ENCODE peak calls at places on chromosome 2, in four cellular contexts. N is lower lobe of right lung; A is naive thymus-derived CD4-positive, alpha-beta T cell; M is left lung. W is an unnamed sample.

GRCh38 chr2:217105733-217106649 is 246.1 kb upstream of the TNP1 start:
- DNase-seq in M (no peak), N (no peak), A (no peak), W (no peak)

GRCh38 chr2:29326926-29327325 is 211.7 kb downstream of the CLIP4 start:
- DNase-seq in A (no peak), N (no peak), M (no peak), W (no peak)

GRCh38 chr2:218387369-218388194 is 5.5 kb downstream of the SLC11A1 start:
- DNase-seq in A (peak; percentile 42), N (peak; percentile 85), M (peak; percentile 75), W (no peak)

GRCh38 chr2:136247204-136247990 is 129.4 kb upstream of the CXCR4 start:
- DNase-seq in N (peak; percentile 57), A (no peak), M (no peak), W (no peak)

GRCh38 chr2:127637725-127638252 is 8.2 kb upstream of the GPR17 start:
- DNase-seq in M (no peak), N (no peak), A (no peak), W (no peak)

GRCh38 chr2:163266772-163267171 is 428.2 kb upstream of the KCNH7 start:
- DNase-seq in M (no peak), N (no peak), A (no peak), W (no peak)

GRCh38 chr2:175432021-175432420 is 250.5 kb upstream of the ATP5MC3 start:
- DNase-seq in N (no peak), A (no peak), M (no peak), W (no peak)

GRCh38 chr2:150280255-150280654 is 207.2 kb downstream of the RND3 start:
- DNase-seq in N (no peak), A (no peak), M (no peak), W (no peak)

GRCh38 chr2:163834841-163835240 is 99.0 kb upstream of the FIGN start:
- DNase-seq in M (no peak), N (no peak), A (no peak), W (no peak)

GRCh38 chr2:112189001-112189556 is 50.9 kb downstream of the FBLN7 start:
- DNase-seq in M (no peak), N (no peak), A (no peak), W (no peak)

GRCh38 chr2:101330253-101330921 is 21.9 kb upstream of the RNF149 start:
- DNase-seq in A (peak; percentile 27), M (peak; percentile 62), N (peak; percentile 68), W (no peak)
- H3K4me1 ChIP-seq in A (peaks cover 74% of the 10 kb centered on the region), M (peaks cover 41% of the 10 kb centered on the region), N (peaks cover 40% of the 10 kb centered on the region), W (peaks cover 13% of the 10 kb centered on the region)

GRCh38 chr2:98910349-98911125 is 25.5 kb downstream of the CRACDL start:
- DNase-seq in A (no peak), M (peak; percentile 6), N (no peak), W (no peak)

GRCh38 chr2:98912221-98912851 is 23.7 kb downstream of the CRACDL start:
- DNase-seq in M (peak; percentile 68), A (no peak), N (no peak), W (no peak)

GRCh38 chr2:98912957-98913915 is 22.8 kb downstream of the CRACDL start:
- DNase-seq in N (no peak), M (peak; percentile 34), A (no peak), W (no peak)

GRCh38 chr2:98911126-98911375 is 25.0 kb downstream of the CRACDL start:
- DNase-seq in M (peak; percentile 23), A (no peak), N (no peak), W (no peak)

GRCh38 chr2:98911376-98912154 is 24.5 kb downstream of the CRACDL start:
- DNase-seq in M (peak; percentile 16), N (no peak), A (peak; percentile 17), W (no peak)
- H3K4me1 ChIP-seq in M (peaks cover 47% of the 10 kb centered on the region), N (peaks cover 39% of the 10 kb centered on the region), A (peaks cover 5% of the 10 kb centered on the region), W (no peaks in the 10 kb centered on the region)

DNA sequence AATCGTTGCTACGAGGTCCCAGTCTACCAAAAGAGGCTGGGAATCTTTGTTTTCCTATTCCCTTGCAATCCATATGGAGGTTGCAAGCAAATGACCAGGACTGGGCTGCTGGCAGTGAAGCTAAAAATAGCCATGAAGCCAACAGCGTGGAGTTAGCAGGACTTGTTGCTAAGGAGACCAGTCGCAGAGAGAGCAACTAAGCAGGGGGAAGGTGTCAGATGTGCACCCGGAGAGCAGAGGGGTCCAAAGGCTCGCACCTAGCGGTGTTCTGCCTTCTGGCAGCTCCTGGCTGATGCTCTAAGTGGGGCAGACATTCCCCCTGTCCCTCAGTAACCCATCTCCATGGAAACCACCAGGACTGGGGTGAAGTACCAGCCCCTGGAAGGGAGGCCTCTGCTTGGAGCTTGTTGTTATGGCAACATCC is 84.7 kb downstream of the DNMT3A start:
- DNase-seq in M (no peak), A (no peak), N (no peak), W (no peak)
- H3K4me1 ChIP-seq in M (peaks cover 9% of the 10 kb centered on the region), A (peaks cover 7% of the 10 kb centered on the region), N (peaks cover 25% of the 10 kb centered on the region), W (no peaks in the 10 kb centered on the region)

DNA sequence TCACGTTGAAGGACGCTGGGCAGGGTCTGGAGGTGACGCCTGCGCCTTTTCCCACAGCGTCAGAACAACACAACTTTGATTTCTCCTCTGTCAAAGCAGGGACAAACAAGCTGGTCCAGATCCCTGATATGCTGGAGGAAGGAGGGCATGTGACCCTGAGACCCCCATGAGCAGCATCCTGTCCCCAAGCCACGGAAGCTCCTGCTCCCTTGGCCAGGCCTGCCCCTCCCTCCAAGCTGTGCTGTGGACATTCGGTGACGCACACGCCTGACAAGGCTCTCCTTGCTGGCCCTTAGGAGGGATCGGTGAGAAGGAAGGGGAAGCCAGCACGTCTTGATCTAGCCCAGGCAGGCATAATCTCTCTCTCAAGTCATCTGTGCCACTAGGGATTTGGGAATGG is 11.3 kb downstream of the MLPH start:
- DNase-seq in N (no peak), M (no peak), A (no peak), W (no peak)
- H3K4me1 ChIP-seq in N (peaks cover 71% of the 10 kb centered on the region), M (peaks cover 16% of the 10 kb centered on the region), A (no peaks in the 10 kb centered on the region), W (no peaks in the 10 kb centered on the region)

GRCh38 chr2:45438872-45439665 is 172.0 kb downstream of the SRBD1 start:
- DNase-seq in N (no peak), A (no peak), M (no peak), W (no peak)
- H3K4me1 ChIP-seq in N (no peaks in the 10 kb centered on the region), A (no peaks in the 10 kb centered on the region), M (no peaks in the 10 kb centered on the region), W (peaks cover 54% of the 10 kb centered on the region)

DNA sequence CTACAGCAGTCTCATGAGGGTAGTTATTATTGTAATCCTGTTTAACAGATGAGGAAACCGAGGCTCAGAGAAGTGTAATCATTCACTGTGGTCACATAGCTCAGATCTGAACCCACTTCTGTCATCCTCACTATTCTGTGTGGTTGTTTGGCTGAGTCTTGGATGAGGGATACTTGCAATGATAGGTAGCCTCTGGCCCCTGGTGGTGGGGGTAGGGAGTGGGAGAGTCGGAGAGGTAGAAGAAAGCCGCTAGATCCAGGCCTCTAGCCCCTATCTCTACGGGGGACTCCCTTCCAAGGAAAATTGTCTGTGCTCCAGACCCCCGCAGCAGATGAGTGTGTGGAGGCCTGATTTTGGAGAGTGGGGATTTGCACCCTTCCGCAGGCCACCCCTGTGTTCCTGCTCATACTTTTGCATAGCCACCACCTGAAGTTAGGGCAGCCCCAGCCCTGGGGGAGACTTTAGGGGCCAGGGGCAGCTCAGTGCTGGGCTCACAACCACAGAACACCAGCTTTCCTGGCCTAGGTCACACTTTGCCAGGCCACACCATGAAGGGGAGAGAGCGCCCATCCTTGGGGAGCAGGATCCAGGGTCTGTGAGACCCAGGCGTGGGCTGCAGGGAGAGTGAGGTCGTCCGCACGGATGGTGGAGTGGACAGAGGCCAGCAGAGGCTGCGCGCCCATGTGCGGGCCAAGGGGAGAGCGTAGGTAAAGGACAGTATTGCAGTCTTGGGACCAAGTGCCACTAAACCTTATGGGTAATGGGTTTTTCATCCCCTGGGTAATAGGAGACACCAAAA is 148.1 kb downstream of the GLI2 start:
- DNase-seq in N (peak; percentile 27), M (no peak), A (no peak), W (no peak)
- H3K4me1 ChIP-seq in N (no peaks in the 10 kb centered on the region), M (no peaks in the 10 kb centered on the region), A (no peaks in the 10 kb centered on the region), W (no peaks in the 10 kb centered on the region)

DNA sequence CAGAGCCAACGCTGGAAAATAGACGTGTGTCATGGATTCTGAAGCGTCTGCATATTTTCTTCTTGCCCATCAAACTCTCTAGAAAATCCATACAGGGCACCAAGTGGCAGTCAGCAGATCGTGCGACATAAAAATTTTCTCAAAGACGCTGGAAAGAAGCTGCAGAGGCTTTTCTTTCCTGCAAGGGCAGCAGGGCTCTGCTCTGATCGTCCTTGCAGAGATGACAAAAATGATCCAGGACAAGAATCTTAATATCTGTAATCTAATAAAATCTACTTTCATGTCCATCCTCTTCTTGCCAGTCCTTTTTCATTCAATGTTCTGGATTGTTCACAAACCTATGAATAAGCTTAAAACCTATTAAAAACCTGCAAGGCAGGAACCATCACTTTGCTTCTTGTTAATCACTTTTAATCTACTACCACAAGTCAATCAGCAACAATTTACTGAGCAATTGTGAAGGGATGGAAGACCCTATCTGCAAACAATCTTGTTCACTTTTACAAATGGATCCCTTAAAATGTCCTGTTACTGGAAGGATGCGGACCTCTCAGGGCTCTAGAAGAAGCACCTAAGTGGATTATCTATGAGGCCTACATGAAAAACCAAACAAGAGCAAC is 93.6 kb downstream of the MREG start:
- DNase-seq in M (no peak), A (no peak), N (no peak), W (no peak)
- H3K4me1 ChIP-seq in M (peaks cover 20% of the 10 kb centered on the region), A (no peaks in the 10 kb centered on the region), N (peaks cover 6% of the 10 kb centered on the region), W (peaks cover 42% of the 10 kb centered on the region)

GRCh38 chr2:102063360-102063947 is 71.7 kb downstream of the IL1R2 start:
- DNase-seq in N (peak; percentile 80), A (no peak), M (peak; percentile 86), W (no peak)

GRCh38 chr2:102063948-102064678 is 72.4 kb downstream of the IL1R2 start:
- DNase-seq in M (peak; percentile 92), N (peak; percentile 87), A (no peak), W (no peak)

GRCh38 chr2:102061962-102062795 is 70.4 kb downstream of the IL1R2 start:
- DNase-seq in N (no peak), M (no peak), A (no peak), W (no peak)

GRCh38 chr2:102061286-102061699 is 69.5 kb downstream of the IL1R2 start:
- DNase-seq in A (no peak), N (no peak), M (no peak), W (no peak)

GRCh38 chr2:102062802-102063201 is 71.0 kb downstream of the IL1R2 start:
- DNase-seq in M (no peak), N (no peak), A (no peak), W (no peak)
- H3K4me1 ChIP-seq in M (peaks cover 64% of the 10 kb centered on the region), N (peaks cover 83% of the 10 kb centered on the region), A (no peaks in the 10 kb centered on the region), W (no peaks in the 10 kb centered on the region)

GRCh38 chr2:236169741-236170654 is 1.8 kb upstream of the GBX2 start:
- DNase-seq in M (no peak), N (no peak), A (no peak), W (no peak)
- H3K4me1 ChIP-seq in M (peaks cover 25% of the 10 kb centered on the region), N (peaks cover 34% of the 10 kb centered on the region), A (no peaks in the 10 kb centered on the region), W (no peaks in the 10 kb centered on the region)

W was measured in MM.1S.